ENCODE peak calls at places on chromosomes 16 and 17, in five cellular contexts. X is PC-3; Y is mucosa of descending colon; K is stimulated activated CD8-positive, alpha-beta memory T cell treated with anti-CD3 and anti-CD28 coated beads, Interleukin-15, amount 100 ng/mL, for 24 hours; Q is GM19239. D is an unnamed sample.
A peak's percentile ranks its signal among the peaks of the same experiment; 100 is the strongest.

GRCh38 chr17:2780256-2780655 is 16.0 kb upstream of the RAP1GAP2 start:
- DNase-seq in K (no peak), Q (no peak), X (no peak), Y (peak; percentile 55), D (no peak)

GRCh38 chr17:34710226-34710625 is 130.8 kb downstream of the TMEM132E start:
- DNase-seq in X (no peak), Q (no peak), K (no peak), Y (no peak), D (no peak)

GRCh38 chr17:29590261-29590978 is 972 bp upstream of the GIT1 start:
- DNase-seq in Y (peak; percentile 52), Q (no peak), K (no peak), X (no peak), D (no peak)

GRCh38 chr16:70751593-70751992 is 49.4 kb downstream of the VAC14 start:
- DNase-seq in X (no peak), K (no peak), Y (peak; percentile 58), Q (no peak), D (no peak)

GRCh38 chr17:76544123-76544915 is 4.5 kb downstream of the PRCD start:
- DNase-seq in K (no peak), Q (no peak), Y (peak; percentile 39), X (no peak), D (no peak)

GRCh38 chr17:7133916-7134315 is 19.3 kb upstream of the ASGR2 start:
- DNase-seq in X (no peak), Y (no peak), K (no peak), Q (no peak), D (no peak)

GRCh38 chr17:75498726-75499213 is 16.6 kb downstream of the CASKIN2 start:
- DNase-seq in Q (no peak), K (no peak), Y (no peak), X (peak; percentile 19), D (no peak)

GRCh38 chr17:74186498-74186897 is 17.0 kb upstream of the RPL38 start:
- DNase-seq in X (no peak), K (no peak), Y (no peak), Q (no peak), D (no peak)

GRCh38 chr17:75032896-75033294 is 13.9 kb downstream of the ATP5PD start:
- DNase-seq in Q (no peak), K (no peak), Y (no peak), X (peak; percentile 42), D (no peak)

GRCh38 chr17:2400474-2400866 is 390 bp downstream of the MNT start:
- DNase-seq in X (peak; percentile 27), Q (no peak), K (no peak), Y (peak; percentile 77), D (no peak)

GRCh38 chr16:89363621-89364393 is 126.6 kb downstream of the ANKRD11 start:
- DNase-seq in X (peak; percentile 59), Y (no peak), K (no peak), Q (no peak), D (no peak)

GRCh38 chr16:87383522-87384161 is at the start of gene FBXO31:
- DNase-seq in K (peak; percentile 93), Y (peak; percentile 94), X (peak; percentile 64), Q (peak; percentile 61), D (peak; percentile 98)

GRCh38 chr17:63277629-63278028 is 168.5 kb downstream of the CYB561 start:
- DNase-seq in Y (no peak), K (no peak), Q (no peak), X (peak; percentile 45), D (no peak)

GRCh38 chr17:43905985-43906852 is 1.1 kb downstream of the MPP2 start:
- DNase-seq in X (no peak), Q (no peak), K (no peak), Y (peak; percentile 51), D (peak; percentile 58)

GRCh38 chr16:57504491-57504890 is 18.2 kb upstream of the DOK4 start:
- DNase-seq in K (no peak), X (no peak), Y (no peak), Q (no peak), D (no peak)

GRCh38 chr17:6427284-6427781 is 7.6 kb downstream of the AIPL1 start:
- DNase-seq in X (peak; percentile 48), Q (peak; percentile 43), K (no peak), Y (no peak), D (no peak)

GRCh38 chr16:4200781-4201137 is 41.1 kb downstream of the SRL start:
- DNase-seq in Q (no peak), X (no peak), Y (no peak), K (no peak), D (no peak)

GRCh38 chr16:25199457-25199856 is 17.3 kb upstream of the AQP8 start:
- DNase-seq in X (no peak), Q (no peak), Y (no peak), K (no peak), D (no peak)

GRCh38 chr16:23397464-23397863 is 55.5 kb downstream of the COG7 start:
- DNase-seq in Y (no peak), K (no peak), Q (no peak), X (no peak), D (no peak)

GRCh38 chr17:66551839-66552238 is 249.4 kb downstream of the PRKCA start:
- DNase-seq in Q (no peak), K (no peak), Y (no peak), X (peak; percentile 79), D (no peak)

GRCh38 chr17:38877130-38877851 is 7.4 kb downstream of the LASP1 start:
- DNase-seq in K (no peak), Q (no peak), X (no peak), Y (no peak), D (no peak)

GRCh38 chr17:6456914-6457687 is 12.8 kb downstream of the PIMREG start:
- DNase-seq in Y (peak; percentile 65), X (peak; percentile 56), K (no peak), Q (no peak), D (no peak)

GRCh38 chr17:2700031-2700490 is 11.5 kb downstream of the CLUH start:
- DNase-seq in K (no peak), X (no peak), Q (peak; percentile 9), Y (peak; percentile 18), D (no peak)

GRCh38 chr16:1154291-1154886 is 1.5 kb downstream of the CACNA1H start:
- DNase-seq in K (no peak), X (no peak), Q (no peak), Y (no peak), D (no peak)

GRCh38 chr17:38533241-38533640 is 72.5 kb downstream of the SRCIN1 start:
- DNase-seq in Y (no peak), K (no peak), Q (no peak), X (no peak), D (no peak)

GRCh38 chr17:31740611-31741082 is 118.4 kb downstream of the COPRS start:
- DNase-seq in Y (no peak), X (peak; percentile 3), K (no peak), Q (no peak), D (no peak)

GRCh38 chr16:74034862-74035261 is 261.8 kb upstream of the PSMD7 start:
- DNase-seq in Y (no peak), X (peak; percentile 36), K (no peak), Q (no peak), D (no peak)

GRCh38 chr17:13421581-13421980 is 180.1 kb downstream of the HS3ST3A1 start:
- DNase-seq in Q (no peak), Y (no peak), X (peak; percentile 24), K (no peak), D (no peak)

GRCh38 chr16:83134638-83135037 is 507.9 kb downstream of the CDH13 start:
- DNase-seq in X (no peak), Y (no peak), K (no peak), Q (no peak), D (no peak)

GRCh38 chr17:20085283-20085875 is 76.2 kb downstream of the SPECC1 start:
- DNase-seq in X (no peak), Y (no peak), K (no peak), Q (no peak), D (no peak)

GRCh38 chr16:87648698-87649487 is 46.6 kb downstream of the JPH3 start:
- DNase-seq in K (no peak), Q (no peak), X (no peak), Y (no peak), D (no peak)

GRCh38 chr16:65667013-65667578 is 545.2 kb upstream of the CDH11 start:
- DNase-seq in X (peak; percentile 24), K (no peak), Y (no peak), Q (no peak), D (no peak)

GRCh38 chr17:49515196-49515770 is 20.2 kb downstream of the NGFR start:
- DNase-seq in K (no peak), Q (peak; percentile 89), X (peak; percentile 46), Y (peak; percentile 70), D (no peak)